ENCODE peak calls at places on chromosomes 11 and 22, in eight cellular contexts. One of them, this sample, is unnamed.

GRCh38 chr11:87223816-87224215 is 186.1 kb downstream of the TMEM135 start:
- DNase-seq in A549: no peak
- DNase-seq in sigmoid colon: no peak
- DNase-seq in K562: no peak
- DNase-seq in transverse colon: no peak
- DNase-seq in stomach: no peak
- DNase-seq in SK-N-SH: no peak
- DNase-seq in HepG2: no peak
- DNase-seq in this sample: no peak

GRCh38 chr11:66388746-66389386 is 17.3 kb upstream of the SLC29A2 start:
- DNase-seq in K562: peak
- DNase-seq in A549: peak
- DNase-seq in HepG2: peak
- DNase-seq in transverse colon: peak
- DNase-seq in stomach: peak
- DNase-seq in sigmoid colon: peak
- DNase-seq in SK-N-SH: peak
- DNase-seq in this sample: no peak

GRCh38 chr22:44403166-44403565 is 90.4 kb upstream of the SHISAL1 start:
- DNase-seq in stomach: no peak
- DNase-seq in transverse colon: no peak
- DNase-seq in sigmoid colon: peak
- DNase-seq in K562: no peak
- DNase-seq in A549: no peak
- DNase-seq in SK-N-SH: no peak
- DNase-seq in HepG2: no peak
- DNase-seq in this sample: no peak

GRCh38 chr22:28920757-28921584 is 37.6 kb downstream of the ZNRF3 start:
- DNase-seq in A549: no peak
- DNase-seq in HepG2: peak
- DNase-seq in transverse colon: no peak
- DNase-seq in sigmoid colon: no peak
- DNase-seq in K562: no peak
- DNase-seq in stomach: no peak
- DNase-seq in SK-N-SH: no peak
- DNase-seq in this sample: no peak

GRCh38 chr11:8006349-8006977 is 19.3 kb downstream of the EIF3F start:
- DNase-seq in sigmoid colon: peak
- DNase-seq in K562: peak
- DNase-seq in SK-N-SH: peak
- DNase-seq in stomach: peak
- DNase-seq in transverse colon: peak
- DNase-seq in HepG2: peak
- DNase-seq in A549: peak
- DNase-seq in this sample: peak

GRCh38 chr11:129996113-129996870 is 6.3 kb downstream of the PRDM10 start:
- DNase-seq in transverse colon: no peak
- DNase-seq in K562: no peak
- DNase-seq in HepG2: no peak
- DNase-seq in SK-N-SH: no peak
- DNase-seq in A549: no peak
- DNase-seq in stomach: no peak
- DNase-seq in sigmoid colon: peak
- DNase-seq in this sample: no peak

GRCh38 chr11:27395556-27396258 is 32.7 kb upstream of the CCDC34 start:
- DNase-seq in SK-N-SH: no peak
- DNase-seq in transverse colon: peak
- DNase-seq in stomach: peak
- DNase-seq in HepG2: peak
- DNase-seq in A549: peak
- DNase-seq in sigmoid colon: no peak
- DNase-seq in K562: no peak
- DNase-seq in this sample: no peak

GRCh38 chr22:43147821-43148220 is 3.5 kb upstream of the TSPO start:
- DNase-seq in HepG2: no peak
- DNase-seq in stomach: no peak
- DNase-seq in sigmoid colon: no peak
- DNase-seq in SK-N-SH: no peak
- DNase-seq in transverse colon: peak
- DNase-seq in K562: no peak
- DNase-seq in A549: no peak
- DNase-seq in this sample: no peak

GRCh38 chr22:43749473-43749872 is 62.6 kb downstream of the EFCAB6 start:
- DNase-seq in SK-N-SH: no peak
- DNase-seq in transverse colon: no peak
- DNase-seq in HepG2: no peak
- DNase-seq in K562: no peak
- DNase-seq in sigmoid colon: no peak
- DNase-seq in A549: no peak
- DNase-seq in stomach: no peak
- DNase-seq in this sample: no peak

GRCh38 chr11:235998-236773 is at the start of gene SIRT3:
- DNase-seq in K562: peak
- DNase-seq in transverse colon: peak
- DNase-seq in stomach: peak
- DNase-seq in sigmoid colon: peak
- DNase-seq in HepG2: peak
- DNase-seq in A549: peak
- DNase-seq in SK-N-SH: peak
- DNase-seq in this sample: peak

GRCh38 chr11:49995559-49995958 is 13.2 kb upstream of the OR4C12 start:
- DNase-seq in sigmoid colon: no peak
- DNase-seq in K562: peak
- DNase-seq in A549: no peak
- DNase-seq in HepG2: peak
- DNase-seq in SK-N-SH: peak
- DNase-seq in transverse colon: no peak
- DNase-seq in stomach: no peak
- DNase-seq in this sample: no peak

GRCh38 chr11:129192150-129192549 is at the start of gene ARHGAP32:
- DNase-seq in sigmoid colon: no peak
- DNase-seq in A549: no peak
- DNase-seq in HepG2: no peak
- DNase-seq in SK-N-SH: peak
- DNase-seq in stomach: no peak
- DNase-seq in transverse colon: peak
- DNase-seq in K562: no peak
- DNase-seq in this sample: no peak

GRCh38 chr11:11036185-11037161 is 178.6 kb upstream of the ZBED5 start:
- DNase-seq in SK-N-SH: peak
- DNase-seq in stomach: no peak
- DNase-seq in HepG2: peak
- DNase-seq in sigmoid colon: no peak
- DNase-seq in K562: peak
- DNase-seq in transverse colon: no peak
- DNase-seq in A549: peak
- DNase-seq in this sample: no peak

GRCh38 chr11:16082532-16083055 is 273.8 kb downstream of the SOX6 start:
- DNase-seq in stomach: no peak
- DNase-seq in transverse colon: no peak
- DNase-seq in HepG2: peak
- DNase-seq in A549: no peak
- DNase-seq in K562: no peak
- DNase-seq in sigmoid colon: no peak
- DNase-seq in SK-N-SH: no peak
- DNase-seq in this sample: no peak

GRCh38 chr11:65791719-65792213 is 4.9 kb downstream of the OVOL1 start:
- DNase-seq in A549: no peak
- DNase-seq in stomach: peak
- DNase-seq in transverse colon: peak
- DNase-seq in SK-N-SH: peak
- DNase-seq in HepG2: no peak
- DNase-seq in sigmoid colon: no peak
- DNase-seq in K562: no peak
- DNase-seq in this sample: no peak

GRCh38 chr11:106167085-106167484 is 89.6 kb downstream of the AASDHPPT start:
- DNase-seq in K562: no peak
- DNase-seq in SK-N-SH: no peak
- DNase-seq in A549: no peak
- DNase-seq in HepG2: no peak
- DNase-seq in stomach: no peak
- DNase-seq in transverse colon: no peak
- DNase-seq in sigmoid colon: no peak
- DNase-seq in this sample: no peak

GRCh38 chr11:94128746-94129504 is at the start of gene PANX1:
- DNase-seq in stomach: peak
- DNase-seq in sigmoid colon: peak
- DNase-seq in K562: peak
- DNase-seq in A549: peak
- DNase-seq in SK-N-SH: peak
- DNase-seq in HepG2: peak
- DNase-seq in transverse colon: peak
- DNase-seq in this sample: peak

GRCh38 chr11:45264839-45265515 is 21.2 kb downstream of the SYT13 start:
- DNase-seq in A549: peak
- DNase-seq in K562: peak
- DNase-seq in SK-N-SH: no peak
- DNase-seq in HepG2: peak
- DNase-seq in stomach: no peak
- DNase-seq in transverse colon: no peak
- DNase-seq in sigmoid colon: no peak
- DNase-seq in this sample: no peak

GRCh38 chr22:17712441-17712840 is 61.8 kb downstream of the BID start:
- DNase-seq in K562: no peak
- DNase-seq in stomach: no peak
- DNase-seq in transverse colon: no peak
- DNase-seq in A549: no peak
- DNase-seq in HepG2: no peak
- DNase-seq in sigmoid colon: no peak
- DNase-seq in SK-N-SH: no peak
- DNase-seq in this sample: no peak

GRCh38 chr11:115712296-115712695 is 208.1 kb upstream of the CADM1 start:
- DNase-seq in K562: no peak
- DNase-seq in A549: no peak
- DNase-seq in sigmoid colon: no peak
- DNase-seq in transverse colon: no peak
- DNase-seq in HepG2: no peak
- DNase-seq in SK-N-SH: no peak
- DNase-seq in stomach: no peak
- DNase-seq in this sample: no peak

GRCh38 chr22:48882636-48883200 is 945.0 kb downstream of the BRD1 start:
- DNase-seq in K562: no peak
- DNase-seq in SK-N-SH: no peak
- DNase-seq in A549: no peak
- DNase-seq in HepG2: no peak
- DNase-seq in stomach: no peak
- DNase-seq in sigmoid colon: peak
- DNase-seq in transverse colon: no peak
- DNase-seq in this sample: no peak

DNA sequence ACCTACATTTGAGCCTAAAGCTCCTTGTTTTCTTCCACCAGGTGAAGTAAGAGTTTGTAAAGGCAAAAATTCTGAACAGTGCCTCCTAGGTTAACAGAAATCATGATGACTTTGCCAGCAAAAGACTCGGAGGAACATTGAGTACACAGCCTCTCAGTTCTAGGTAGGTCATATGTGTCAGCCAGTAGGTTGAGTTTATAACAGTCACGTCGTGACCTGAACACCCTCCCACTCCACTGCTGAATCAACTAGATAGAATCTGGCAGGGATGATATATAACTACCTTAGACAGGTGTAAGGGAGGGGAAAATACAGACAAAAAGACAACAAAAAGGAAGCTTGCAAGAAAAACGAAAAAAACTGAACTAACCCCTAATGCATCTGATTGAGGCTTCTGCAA is 12.8 kb upstream of the ASPHD2 start:
- DNase-seq in stomach: no peak
- DNase-seq in transverse colon: no peak
- DNase-seq in A549: no peak
- DNase-seq in K562: no peak
- DNase-seq in HepG2: no peak
- DNase-seq in sigmoid colon: no peak
- DNase-seq in SK-N-SH: no peak
- DNase-seq in this sample: no peak
- TF ChIP-seq EP300 in stomach: no peak
- TF ChIP-seq EP300 in transverse colon: no peak
- TF ChIP-seq EP300 in A549: no peak
- TF ChIP-seq EP300 in K562: no peak
- TF ChIP-seq EP300 in HepG2: no peak
- TF ChIP-seq EP300 in sigmoid colon: no peak
- TF ChIP-seq EP300 in SK-N-SH: no peak
- TF ChIP-seq EP300 in this sample: no peak

GRCh38 chr11:77042111-77042726 is 8.0 kb downstream of the B3GNT6 start:
- DNase-seq in stomach: no peak
- DNase-seq in K562: no peak
- DNase-seq in A549: no peak
- DNase-seq in sigmoid colon: peak
- DNase-seq in transverse colon: no peak
- DNase-seq in HepG2: no peak
- DNase-seq in SK-N-SH: no peak
- DNase-seq in this sample: no peak
- H3K4me3 ChIP-seq in stomach: no peak
- H3K4me3 ChIP-seq in K562: no peak
- H3K4me3 ChIP-seq in A549: no peak
- H3K4me3 ChIP-seq in sigmoid colon: no peak
- H3K4me3 ChIP-seq in transverse colon: no peak
- H3K4me3 ChIP-seq in HepG2: no peak
- H3K4me3 ChIP-seq in SK-N-SH: no peak
- H3K4me3 ChIP-seq in this sample: no peak

GRCh38 chr11:14973621-14974020 is 1.5 kb upstream of the CALCA start:
- DNase-seq in transverse colon: no peak
- DNase-seq in HepG2: no peak
- DNase-seq in sigmoid colon: peak
- DNase-seq in stomach: no peak
- DNase-seq in K562: no peak
- DNase-seq in SK-N-SH: peak
- DNase-seq in A549: no peak
- DNase-seq in this sample: no peak
- TF ChIP-seq EP300 in transverse colon: no peak
- TF ChIP-seq EP300 in HepG2: no peak
- TF ChIP-seq EP300 in sigmoid colon: no peak
- TF ChIP-seq EP300 in stomach: no peak
- TF ChIP-seq EP300 in K562: no peak
- TF ChIP-seq EP300 in SK-N-SH: no peak
- TF ChIP-seq EP300 in A549: no peak
- TF ChIP-seq EP300 in this sample: no peak

DNA sequence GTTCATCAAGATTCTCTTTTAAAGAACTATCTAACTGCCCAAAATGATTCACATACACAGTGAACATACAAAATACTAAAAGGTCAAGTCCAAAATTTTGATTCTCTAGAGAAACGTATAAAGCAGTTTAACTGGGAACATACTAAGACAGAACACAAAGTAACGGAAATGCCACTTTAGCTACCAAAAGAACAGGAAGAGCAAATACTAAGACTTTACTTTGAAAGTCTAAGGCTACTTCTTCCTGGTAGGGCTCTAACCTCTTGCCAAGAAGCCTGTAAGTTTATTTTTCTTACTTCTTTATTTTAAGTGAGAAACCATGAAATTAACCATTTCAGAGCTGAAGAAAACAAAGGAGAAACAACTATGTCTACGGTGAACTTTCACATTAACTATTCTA is 6.2 kb downstream of the PICALM start:
- DNase-seq in stomach: no peak
- DNase-seq in A549: no peak
- DNase-seq in sigmoid colon: no peak
- DNase-seq in transverse colon: no peak
- DNase-seq in K562: no peak
- DNase-seq in HepG2: no peak
- DNase-seq in SK-N-SH: no peak
- DNase-seq in this sample: no peak
- H3K4me3 ChIP-seq in stomach: no peak
- H3K4me3 ChIP-seq in A549: no peak
- H3K4me3 ChIP-seq in sigmoid colon: no peak
- H3K4me3 ChIP-seq in transverse colon: no peak
- H3K4me3 ChIP-seq in K562: peak
- H3K4me3 ChIP-seq in HepG2: no peak
- H3K4me3 ChIP-seq in SK-N-SH: no peak
- H3K4me3 ChIP-seq in this sample: no peak